ENCODE peak calls at places on chromosome 4, in five cellular contexts. One of them, this sample, is unnamed.

GRCh38 chr4:105088110-105088879 is 58.4 kb upstream of the TET2 start:
- DNase-seq in endothelial cell of umbilical vein: peak
- DNase-seq in stomach: no peak
- DNase-seq in A549: peak
- DNase-seq in breast epithelium: no peak
- DNase-seq in this sample: peak

GRCh38 chr4:108171541-108172230 is 3.0 kb upstream of the LEF1 start:
- DNase-seq in endothelial cell of umbilical vein: no peak
- DNase-seq in stomach: no peak
- DNase-seq in A549: no peak
- DNase-seq in breast epithelium: no peak
- DNase-seq in this sample: no peak

GRCh38 chr4:151166662-151167061 is 67.2 kb downstream of the RPS3A start:
- DNase-seq in endothelial cell of umbilical vein: no peak
- DNase-seq in stomach: no peak
- DNase-seq in A549: no peak
- DNase-seq in breast epithelium: no peak
- DNase-seq in this sample: no peak

GRCh38 chr4:142366821-142367220 is 479.3 kb downstream of the INPP4B start:
- DNase-seq in endothelial cell of umbilical vein: no peak
- DNase-seq in stomach: no peak
- DNase-seq in A549: no peak
- DNase-seq in breast epithelium: no peak
- DNase-seq in this sample: no peak

GRCh38 chr4:156898373-156899117 is 73.1 kb downstream of the PDGFC start:
- DNase-seq in endothelial cell of umbilical vein: no peak
- DNase-seq in stomach: no peak
- DNase-seq in A549: no peak
- DNase-seq in breast epithelium: no peak
- DNase-seq in this sample: no peak

GRCh38 chr4:47705326-47705981 is 132.4 kb downstream of the CORIN start:
- DNase-seq in endothelial cell of umbilical vein: no peak
- DNase-seq in stomach: no peak
- DNase-seq in A549: peak
- DNase-seq in breast epithelium: no peak
- DNase-seq in this sample: no peak

GRCh38 chr4:67288964-67289363 is 256.3 kb downstream of the CENPC start:
- DNase-seq in endothelial cell of umbilical vein: no peak
- DNase-seq in stomach: no peak
- DNase-seq in A549: peak
- DNase-seq in breast epithelium: no peak
- DNase-seq in this sample: no peak

GRCh38 chr4:145815027-145815612 is 123.5 kb downstream of the ZNF827 start:
- DNase-seq in endothelial cell of umbilical vein: no peak
- DNase-seq in stomach: no peak
- DNase-seq in A549: no peak
- DNase-seq in breast epithelium: no peak
- DNase-seq in this sample: no peak

GRCh38 chr4:67873116-67873515 is 10.7 kb downstream of the TMPRSS11D start:
- DNase-seq in endothelial cell of umbilical vein: no peak
- DNase-seq in stomach: no peak
- DNase-seq in A549: no peak
- DNase-seq in breast epithelium: no peak
- DNase-seq in this sample: no peak

GRCh38 chr4:97866821-97867556 is 276.3 kb downstream of the STPG2 start:
- DNase-seq in endothelial cell of umbilical vein: no peak
- DNase-seq in stomach: no peak
- DNase-seq in A549: no peak
- DNase-seq in breast epithelium: no peak
- DNase-seq in this sample: no peak

GRCh38 chr4:153787156-153787555 is 1.7 kb downstream of the SFRP2 start:
- DNase-seq in endothelial cell of umbilical vein: no peak
- DNase-seq in stomach: no peak
- DNase-seq in A549: no peak
- DNase-seq in breast epithelium: no peak
- DNase-seq in this sample: no peak
- H3K4me3 ChIP-seq in endothelial cell of umbilical vein: no peak
- H3K4me3 ChIP-seq in stomach: no peak
- H3K4me3 ChIP-seq in A549: no peak
- H3K4me3 ChIP-seq in breast epithelium: no peak
- H3K4me3 ChIP-seq in this sample: no peak

DNA sequence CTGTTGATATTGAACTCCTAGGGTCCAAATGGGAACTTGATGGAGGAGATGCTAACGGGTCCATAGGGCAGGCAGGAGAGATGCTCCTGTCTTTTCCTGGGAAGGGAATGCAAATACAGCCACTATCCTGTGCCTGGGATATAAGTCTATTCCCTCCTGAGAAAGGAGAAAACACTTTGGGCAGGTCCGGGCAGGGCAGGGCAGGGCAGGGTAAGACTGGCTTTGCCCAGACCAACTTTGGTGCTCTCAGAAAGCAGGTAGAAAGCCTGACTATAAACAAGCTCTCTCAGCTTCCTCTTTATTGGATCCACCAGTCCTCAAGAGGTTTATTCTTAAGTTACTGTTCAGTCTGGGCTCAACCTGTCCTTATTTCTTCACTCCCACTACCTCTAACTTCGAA is 232.3 kb downstream of the PTTG2 start:
- DNase-seq in endothelial cell of umbilical vein: no peak
- DNase-seq in stomach: no peak
- DNase-seq in A549: no peak
- DNase-seq in breast epithelium: no peak
- DNase-seq in this sample: no peak
- TF ChIP-seq POLR2A in endothelial cell of umbilical vein: no peak
- TF ChIP-seq POLR2A in stomach: no peak
- TF ChIP-seq POLR2A in A549: no peak
- TF ChIP-seq POLR2A in breast epithelium: no peak
- TF ChIP-seq POLR2A in this sample: no peak

DNA sequence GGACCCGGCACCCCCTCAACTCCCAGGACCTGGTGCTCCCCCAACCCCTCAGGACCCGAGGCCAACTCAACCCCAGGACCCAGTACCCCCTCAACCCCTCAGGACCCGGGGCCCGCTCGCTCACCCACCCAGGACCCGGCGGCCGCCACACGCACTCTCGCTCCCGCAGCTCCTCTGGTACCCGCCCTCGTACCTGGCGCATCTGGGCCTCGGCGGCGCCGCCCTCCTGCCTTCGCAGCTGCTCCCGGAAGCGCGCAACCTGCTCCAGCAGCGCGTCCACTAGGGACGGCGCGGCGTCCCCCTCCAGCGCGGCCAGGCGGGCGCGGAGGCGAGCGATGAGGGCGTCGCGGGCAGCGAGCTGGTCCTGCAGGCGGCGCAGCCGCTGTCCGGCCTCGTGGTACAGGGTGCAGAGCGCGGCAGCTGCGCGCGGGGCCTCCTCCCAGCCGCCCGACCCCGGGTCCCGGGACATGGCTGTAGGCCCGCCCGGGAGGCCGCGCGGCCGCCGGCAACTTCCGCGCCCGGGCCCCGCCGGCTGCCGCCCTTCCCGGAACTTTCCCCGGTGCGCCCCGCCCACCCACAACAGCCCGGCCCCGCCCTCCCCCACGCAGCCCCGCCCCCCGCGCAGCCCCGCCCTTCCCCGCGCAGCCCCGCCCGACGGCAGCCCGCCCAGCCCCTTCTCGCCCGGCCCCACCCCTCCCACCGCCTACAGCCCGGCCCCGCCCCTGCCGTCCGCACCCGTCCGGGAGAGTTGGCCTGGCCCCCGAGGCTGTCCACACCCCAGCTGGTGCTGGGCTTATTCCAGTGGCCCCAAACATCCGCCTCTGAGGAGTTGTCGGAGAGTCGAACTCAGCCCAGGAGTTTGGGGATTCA is at the start of gene TNIP2:
- DNase-seq in endothelial cell of umbilical vein: peak
- DNase-seq in stomach: peak
- DNase-seq in A549: peak
- DNase-seq in breast epithelium: peak
- DNase-seq in this sample: peak
- TF ChIP-seq CTCF in endothelial cell of umbilical vein: peak
- TF ChIP-seq CTCF in stomach: peak
- TF ChIP-seq CTCF in A549: no peak
- TF ChIP-seq CTCF in breast epithelium: no peak
- TF ChIP-seq CTCF in this sample: no peak

DNA sequence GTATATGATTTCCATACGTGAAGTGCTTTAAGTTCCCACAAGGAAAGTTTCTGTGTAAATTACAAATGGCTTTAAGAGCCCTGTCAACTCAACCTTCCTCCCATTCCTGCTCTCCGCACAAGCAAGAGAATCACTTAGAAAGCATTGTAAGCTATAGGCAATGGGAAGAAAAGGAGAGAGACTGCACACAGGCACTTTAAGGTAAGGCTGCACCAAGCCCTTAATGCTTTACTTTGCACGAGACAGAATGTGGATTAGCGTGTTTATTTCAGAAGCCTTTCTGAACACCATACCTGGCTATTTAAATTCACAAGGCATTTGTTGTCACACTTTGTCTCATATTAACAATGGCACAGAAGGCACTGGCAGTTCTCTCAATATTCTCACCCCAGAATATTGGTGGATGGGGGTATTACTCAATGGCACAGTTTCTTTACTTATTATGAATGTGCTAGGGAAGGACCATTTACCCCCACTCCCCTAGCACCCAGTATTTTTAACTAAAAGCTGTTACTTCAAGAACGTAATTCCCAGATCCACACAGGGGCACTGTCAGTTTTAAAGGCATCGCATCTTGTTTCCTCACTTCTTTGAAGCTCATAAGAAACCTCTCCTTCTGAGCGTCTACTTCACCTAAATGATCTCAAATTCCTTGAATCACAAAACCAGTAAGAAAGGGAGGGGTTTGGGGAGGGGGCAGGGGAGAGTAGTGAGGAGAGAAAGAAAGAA is 150.0 kb downstream of the MAML3 start:
- DNase-seq in endothelial cell of umbilical vein: no peak
- DNase-seq in stomach: no peak
- DNase-seq in A549: no peak
- DNase-seq in breast epithelium: no peak
- DNase-seq in this sample: no peak
- H3K4me3 ChIP-seq in endothelial cell of umbilical vein: peak
- H3K4me3 ChIP-seq in stomach: peak
- H3K4me3 ChIP-seq in A549: no peak
- H3K4me3 ChIP-seq in breast epithelium: peak
- H3K4me3 ChIP-seq in this sample: no peak

GRCh38 chr4:20698382-20698781 is 1.9 kb upstream of the PACRGL start:
- DNase-seq in endothelial cell of umbilical vein: no peak
- DNase-seq in stomach: no peak
- DNase-seq in A549: no peak
- DNase-seq in breast epithelium: no peak
- DNase-seq in this sample: no peak

GRCh38 chr4:20698820-20699219 is 1.4 kb upstream of the PACRGL start:
- DNase-seq in endothelial cell of umbilical vein: no peak
- DNase-seq in stomach: no peak
- DNase-seq in A549: no peak
- DNase-seq in breast epithelium: no peak
- DNase-seq in this sample: no peak

GRCh38 chr4:20696815-20697214 is 3.4 kb upstream of the PACRGL start:
- DNase-seq in endothelial cell of umbilical vein: no peak
- DNase-seq in stomach: no peak
- DNase-seq in A549: no peak
- DNase-seq in breast epithelium: no peak
- DNase-seq in this sample: no peak

GRCh38 chr4:20700007-20700761 is at the start of gene PACRGL:
- DNase-seq in endothelial cell of umbilical vein: peak
- DNase-seq in stomach: peak
- DNase-seq in A549: peak
- DNase-seq in breast epithelium: peak
- DNase-seq in this sample: peak
- TF ChIP-seq POLR2A in endothelial cell of umbilical vein: peak
- TF ChIP-seq POLR2A in stomach: peak
- TF ChIP-seq POLR2A in A549: peak
- TF ChIP-seq POLR2A in breast epithelium: no peak
- TF ChIP-seq POLR2A in this sample: no peak

GRCh38 chr4:17574206-17574605 is 2.8 kb upstream of the LAP3 start:
- DNase-seq in endothelial cell of umbilical vein: no peak
- DNase-seq in stomach: no peak
- DNase-seq in A549: no peak
- DNase-seq in breast epithelium: no peak
- DNase-seq in this sample: no peak

GRCh38 chr4:17576932-17577659 is at the start of gene LAP3:
- DNase-seq in endothelial cell of umbilical vein: peak
- DNase-seq in stomach: peak
- DNase-seq in A549: peak
- DNase-seq in breast epithelium: peak
- DNase-seq in this sample: peak

GRCh38 chr4:17578482-17578891 is 1.5 kb downstream of the LAP3 start:
- DNase-seq in endothelial cell of umbilical vein: peak
- DNase-seq in stomach: no peak
- DNase-seq in A549: no peak
- DNase-seq in breast epithelium: no peak
- DNase-seq in this sample: no peak

GRCh38 chr4:17580969-17581368 is 4.0 kb downstream of the LAP3 start:
- DNase-seq in endothelial cell of umbilical vein: peak
- DNase-seq in stomach: no peak
- DNase-seq in A549: no peak
- DNase-seq in breast epithelium: no peak
- DNase-seq in this sample: no peak

GRCh38 chr4:17577660-17578481 is 873 bp downstream of the LAP3 start:
- DNase-seq in endothelial cell of umbilical vein: no peak
- DNase-seq in stomach: peak
- DNase-seq in A549: no peak
- DNase-seq in breast epithelium: peak
- DNase-seq in this sample: peak
- TF ChIP-seq CTCF in endothelial cell of umbilical vein: peak
- TF ChIP-seq CTCF in stomach: no peak
- TF ChIP-seq CTCF in A549: no peak
- TF ChIP-seq CTCF in breast epithelium: no peak
- TF ChIP-seq CTCF in this sample: no peak

GRCh38 chr4:2141022-2141761 is 82.1 kb downstream of the NAT8L start:
- DNase-seq in endothelial cell of umbilical vein: no peak
- DNase-seq in stomach: no peak
- DNase-seq in A549: no peak
- DNase-seq in breast epithelium: no peak
- DNase-seq in this sample: no peak
- H3K4me3 ChIP-seq in endothelial cell of umbilical vein: no peak
- H3K4me3 ChIP-seq in stomach: no peak
- H3K4me3 ChIP-seq in A549: no peak
- H3K4me3 ChIP-seq in breast epithelium: no peak
- H3K4me3 ChIP-seq in this sample: no peak

This sample was measured in lower leg skin.